ENCODE peak calls at places on chromosome 11, in four cellular contexts. J is naive thymus-derived CD4-positive, alpha-beta T cell; W is HepG2; H is aorta. B is an unnamed sample. For H3K27me3, the result is how much of the 10 kb centered on the place peaks cover.

GRCh38 chr11:95100856-95101507 is 11.3 kb downstream of the ENDOD1 start:
- DNase-seq in J (no peak), W (no peak), H (no peak), B (no peak)

GRCh38 chr11:33179431-33179830 is 18.2 kb upstream of the CSTF3 start:
- DNase-seq in J (no peak), W (no peak), H (no peak), B (no peak)

GRCh38 chr11:115911656-115912055 is 407.4 kb upstream of the CADM1 start:
- DNase-seq in J (no peak), W (no peak), H (no peak), B (no peak)

GRCh38 chr11:1140642-1141490 is 16.9 kb upstream of the MUC5AC start:
- DNase-seq in J (no peak), W (no peak), H (peak), B (no peak)

GRCh38 chr11:9752091-9752490 is 88.2 kb downstream of the SWAP70 start:
- DNase-seq in J (no peak), W (peak), H (no peak), B (no peak)

GRCh38 chr11:7577226-7577882 is 63.6 kb downstream of the PPFIBP2 start:
- DNase-seq in J (no peak), W (no peak), H (peak), B (no peak)

GRCh38 chr11:36035454-36035853 is 91.6 kb downstream of the LDLRAD3 start:
- DNase-seq in J (no peak), W (no peak), H (no peak), B (no peak)

GRCh38 chr11:94973099-94973968 is at the start of the genes CWC15 and KDM4D:
- DNase-seq in J (peak), W (peak), H (peak), B (peak)

GRCh38 chr11:126282361-126282741 is 542 bp upstream of the TIRAP start:
- DNase-seq in J (peak), W (peak), H (peak), B (no peak)

GRCh38 chr11:119374632-119375394 is 6.7 kb downstream of the USP2 start:
- DNase-seq in J (no peak), W (no peak), H (no peak), B (no peak)

GRCh38 chr11:628056-628455 is 1.1 kb upstream of the SCT start:
- DNase-seq in J (no peak), W (no peak), H (no peak), B (no peak)

GRCh38 chr11:235180-235997 is 753 bp downstream of the SIRT3 start:
- DNase-seq in J (peak), W (no peak), H (no peak), B (no peak)

GRCh38 chr11:117144477-117145392 is 648 bp downstream of the PAFAH1B2 start:
- DNase-seq in J (no peak), W (peak), H (peak), B (peak)

GRCh38 chr11:75667831-75668507 is 869 bp downstream of the MAP6 start:
- DNase-seq in J (no peak), W (no peak), H (peak), B (peak)

GRCh38 chr11:69889400-69890372 is 70.5 kb upstream of the FGF3 start:
- DNase-seq in J (no peak), W (no peak), H (peak), B (no peak)

GRCh38 chr11:84819561-84819960 is 807.6 kb downstream of the DLG2 start:
- DNase-seq in J (no peak), W (no peak), H (no peak), B (no peak)

GRCh38 chr11:13206086-13206640 is 71.4 kb upstream of the BMAL1 start:
- DNase-seq in J (no peak), W (no peak), H (no peak), B (no peak)

GRCh38 chr11:103898577-103899336 is 137.7 kb upstream of the DDI1 start:
- DNase-seq in J (no peak), W (no peak), H (no peak), B (no peak)

GRCh38 chr11:80144932-80145612 is 704.2 kb upstream of the TENM4 start:
- DNase-seq in J (no peak), W (no peak), H (no peak), B (no peak)

GRCh38 chr11:61727401-61727811 is 25.0 kb upstream of the MYRF start:
- DNase-seq in J (no peak), W (no peak), H (no peak), B (no peak)

GRCh38 chr11:720642-721346 is 14.8 kb downstream of the EPS8L2 start:
- DNase-seq in J (no peak), W (no peak), H (peak), B (no peak)

GRCh38 chr11:128464878-128465277 is 122.5 kb downstream of the ETS1 start:
- DNase-seq in J (no peak), W (no peak), H (no peak), B (no peak)

GRCh38 chr11:23226331-23226909 is 366.1 kb upstream of the CCDC179 start:
- DNase-seq in J (no peak), W (no peak), H (no peak), B (no peak)

GRCh38 chr11:7571640-7572000 is 57.8 kb downstream of the PPFIBP2 start:
- DNase-seq in J (no peak), W (peak), H (peak), B (peak)

GRCh38 chr11:17736921-17737817 is 2.6 kb downstream of the KCNC1 start:
- DNase-seq in J (no peak), W (no peak), H (no peak), B (no peak)

GRCh38 chr11:66051371-66051765 is 796 bp upstream of the SF3B2 start:
- DNase-seq in J (no peak), W (no peak), H (no peak), B (no peak)

GRCh38 chr11:35902961-35903360 is 40.9 kb upstream of the LDLRAD3 start:
- DNase-seq in J (no peak), W (no peak), H (no peak), B (no peak)

GRCh38 chr11:68776442-68777235 is 25.3 kb upstream of the TESMIN start:
- DNase-seq in J (no peak), W (no peak), H (no peak), B (no peak)

GRCh38 chr11:85831050-85831449 is 20.1 kb upstream of the SYTL2 start:
- DNase-seq in J (no peak), W (no peak), H (no peak), B (no peak)

GRCh38 chr11:119742263-119742861 is 13.4 kb upstream of the NECTIN1 start:
- DNase-seq in J (no peak), W (no peak), H (peak), B (no peak)

GRCh38 chr11:81772161-81772560 is 961.5 kb downstream of the FAM181B start:
- DNase-seq in J (no peak), W (no peak), H (no peak), B (no peak)

GRCh38 chr11:73661035-73661628 is 14.8 kb downstream of the PLEKHB1 start:
- DNase-seq in J (peak), W (no peak), H (peak), B (peak)

GRCh38 chr11:8354622-8355417 is 91.1 kb upstream of the LMO1 start:
- DNase-seq in J (no peak), W (no peak), H (peak), B (peak)

GRCh38 chr11:94129505-94130335 is 1.1 kb downstream of the PANX1 start:
- DNase-seq in J (peak), W (no peak), H (no peak), B (no peak)

GRCh38 chr11:22476589-22476988 is 138.4 kb downstream of the SLC17A6 start:
- DNase-seq in J (no peak), W (no peak), H (no peak), B (no peak)

GRCh38 chr11:120228794-120229384 is 11.1 kb upstream of the POU2F3 start:
- DNase-seq in J (no peak), W (no peak), H (no peak), B (peak)

GRCh38 chr11:83836883-83837654 is 550.9 kb upstream of the CCDC90B start:
- DNase-seq in J (no peak), W (peak), H (no peak), B (peak)

DNA sequence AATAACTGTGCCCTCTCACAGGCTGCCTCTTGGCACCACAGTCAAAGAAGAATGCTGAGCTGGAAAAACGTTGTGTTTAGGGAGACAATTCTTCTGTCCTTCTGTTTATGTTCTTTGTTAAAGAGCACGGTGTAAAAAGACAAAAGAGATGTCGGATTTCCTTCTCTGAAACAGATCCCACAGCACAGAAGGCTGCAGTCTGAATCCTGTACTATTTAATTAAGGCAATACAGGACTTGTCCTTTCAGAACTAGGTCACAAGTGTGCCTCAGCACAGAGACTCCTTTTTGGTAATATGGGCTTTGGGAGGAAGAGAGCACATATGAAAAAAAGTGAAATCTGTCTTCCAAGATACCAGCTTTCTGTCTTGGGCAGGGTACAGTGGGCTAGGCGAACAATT is 201.2 kb downstream of the NTM start:
- DNase-seq in J (no peak), W (no peak), H (no peak), B (no peak)
- H3K27me3 ChIP-seq in J (under half), W (under half), H (under half), B (under half)

GRCh38 chr11:62921201-62921572 is at the start of gene CHRM1:
- DNase-seq in J (no peak), W (no peak), H (no peak), B (no peak)
- H3K27me3 ChIP-seq in J (under half), W (under half), H (under half), B (under half)

GRCh38 chr11:124743050-124743449 is 3.3 kb downstream of the NRGN start:
- DNase-seq in J (no peak), W (no peak), H (no peak), B (no peak)
- H3K27me3 ChIP-seq in J (under half), W (half or more), H (under half), B (under half)

DNA sequence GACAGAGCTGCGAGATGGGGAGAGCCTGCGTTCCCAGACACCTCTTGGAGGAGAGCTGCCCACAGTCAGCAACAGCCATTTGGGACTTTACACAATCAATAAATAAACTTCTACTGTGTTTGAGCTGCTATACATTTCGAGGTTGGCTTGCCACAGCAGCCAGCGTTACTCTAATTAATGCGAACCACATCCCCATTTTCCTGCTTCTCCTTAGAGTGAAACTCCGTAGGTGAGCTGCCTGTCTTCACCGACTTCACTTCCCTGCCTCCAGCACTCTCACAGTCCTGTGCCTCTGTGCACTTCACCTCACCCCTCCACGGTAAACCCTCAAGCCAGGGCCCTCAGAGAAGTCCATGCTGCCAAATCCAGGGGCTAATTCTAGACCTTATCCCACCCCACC is 5.9 kb upstream of the SLC22A12 start:
- DNase-seq in J (no peak), W (no peak), H (no peak), B (no peak)
- H3K27me3 ChIP-seq in J (under half), W (under half), H (under half), B (under half)

GRCh38 chr11:19560156-19560555 is 152.5 kb upstream of the NAV2 start:
- DNase-seq in J (no peak), W (no peak), H (no peak), B (no peak)

GRCh38 chr11:19559746-19560145 is 152.9 kb upstream of the NAV2 start:
- DNase-seq in J (no peak), W (no peak), H (no peak), B (no peak)

GRCh38 chr11:19558189-19558986 is 154.2 kb upstream of the NAV2 start:
- DNase-seq in J (no peak), W (no peak), H (no peak), B (no peak)

GRCh38 chr11:19562156-19562555 is 150.5 kb upstream of the NAV2 start:
- DNase-seq in J (no peak), W (no peak), H (no peak), B (no peak)

DNA sequence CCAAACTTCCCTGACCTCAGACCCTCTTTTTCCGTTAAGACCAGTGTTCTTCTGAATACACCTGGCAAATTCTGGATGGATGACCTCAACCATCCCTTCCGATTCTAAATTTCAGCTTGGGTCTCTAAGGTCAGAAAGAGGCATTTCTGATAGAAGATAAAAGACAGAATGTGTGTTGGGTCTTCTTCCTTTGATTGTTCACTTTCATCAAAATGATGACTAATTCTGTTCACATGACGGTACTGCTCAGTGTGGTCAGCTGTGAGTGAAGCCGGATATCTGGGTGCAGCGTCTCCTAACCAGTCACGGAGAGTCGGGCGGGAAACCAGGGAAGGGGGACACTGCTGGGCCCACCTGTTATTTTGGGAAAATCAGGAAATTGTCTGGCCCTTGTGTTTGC is 151.6 kb upstream of the NAV2 start:
- DNase-seq in J (no peak), W (no peak), H (no peak), B (no peak)
- H3K27me3 ChIP-seq in J (under half), W (under half), H (under half), B (under half)

DNA sequence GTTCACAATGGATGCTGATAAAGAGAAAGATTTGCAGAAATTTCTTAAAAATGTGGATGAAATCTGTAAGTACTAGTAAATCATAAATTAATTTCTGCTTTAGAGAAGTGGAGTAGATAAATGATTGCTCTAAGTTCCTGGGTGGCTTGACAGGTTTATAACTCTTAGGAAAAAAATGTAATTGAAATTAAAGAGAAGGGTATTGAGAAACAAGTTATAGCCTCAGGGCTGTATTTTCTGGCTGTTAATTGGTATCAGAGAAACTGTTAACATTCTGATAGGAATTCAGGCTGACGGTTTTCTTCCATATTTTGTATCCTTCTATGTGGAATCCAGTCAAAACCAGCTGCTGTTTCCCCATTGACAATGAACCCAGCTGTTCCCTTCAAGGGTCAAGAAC is 1.9 kb downstream of the TTC12 start:
- DNase-seq in J (no peak), W (no peak), H (no peak), B (no peak)
- H3K27me3 ChIP-seq in J (under half), W (under half), H (under half), B (under half)

GRCh38 chr11:131773626-131774025 is 403.2 kb downstream of the NTM start:
- DNase-seq in J (no peak), W (no peak), H (no peak), B (no peak)
- H3K27me3 ChIP-seq in J (under half), W (under half), H (under half), B (under half)

GRCh38 chr11:44654057-44654456 is 72.7 kb upstream of the TSPAN18 start:
- DNase-seq in J (no peak), W (no peak), H (no peak), B (no peak)
- H3K27me3 ChIP-seq in J (under half), W (under half), H (under half), B (under half)